ENCODE peak calls at places on chromosomes 4 and X, in four cellular contexts. Z is GM12878, X is HepG2, E is K562. H is an unnamed sample.

GRCh38 chrX:38803609-38804480 is 2.6 kb downstream of the MID1IP1 start:
- DNase-seq in Z (no peak), X (peak; percentile 72), E (peak; percentile 79), H (peak; percentile 65)

GRCh38 chr4:83490876-83491450 is 6.1 kb upstream of the ABRAXAS1 start:
- DNase-seq in Z (no peak), X (peak; percentile 34), E (peak; percentile 76), H (peak; percentile 26)

GRCh38 chr4:38523524-38524448 is 140.2 kb upstream of the KLF3 start:
- DNase-seq in Z (peak; percentile 82), X (no peak), E (peak; percentile 55), H (no peak)

GRCh38 chr4:183300660-183301059 is 19.4 kb downstream of the CLDN22 start:
- DNase-seq in Z (no peak), X (no peak), E (no peak), H (no peak)

GRCh38 chr4:7075962-7076693 is 8.3 kb upstream of the GRPEL1 start:
- DNase-seq in Z (no peak), X (peak; percentile 52), E (no peak), H (no peak)

GRCh38 chrX:108323751-108324150 is 114.5 kb downstream of the COL4A6 start:
- DNase-seq in Z (no peak), X (no peak), E (no peak), H (no peak)

GRCh38 chr4:128653514-128654420 is 155.7 kb upstream of the JADE1 start:
- DNase-seq in Z (no peak), X (no peak), E (no peak), H (no peak)

GRCh38 chrX:65871671-65872311 is 168.1 kb downstream of the VSIG4 start:
- DNase-seq in Z (peak; percentile 50), X (peak; percentile 41), E (peak; percentile 29), H (no peak)

GRCh38 chrX:16386126-16386525 is 218.8 kb downstream of the MAGEB17 start:
- DNase-seq in Z (no peak), X (no peak), E (no peak), H (no peak)

DNA sequence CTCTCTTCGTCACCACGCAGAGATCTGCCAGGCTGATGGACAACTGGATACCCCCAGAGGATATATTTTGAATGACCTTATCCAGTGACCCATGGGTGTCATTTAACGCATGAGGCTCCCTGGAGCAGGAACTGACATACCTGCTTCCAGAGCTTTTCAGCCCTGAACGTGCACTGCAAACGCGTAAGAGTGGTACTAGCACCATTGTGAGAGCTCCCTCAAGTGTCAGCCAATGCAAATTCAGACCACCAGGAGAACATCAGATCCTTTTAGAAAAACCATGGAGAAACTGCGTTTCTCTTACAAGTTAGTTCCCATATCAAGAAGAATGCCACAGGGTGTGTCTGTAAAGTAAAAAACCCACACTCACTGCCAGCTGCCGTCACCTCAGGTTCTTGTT is 7.3 kb downstream of the TREX2 start:
- DNase-seq in Z (no peak), X (peak; percentile 20), E (no peak), H (peak; percentile 60)
- TF ChIP-seq FOXM1 in Z (no peak), X (no peak), E (no peak), H (no peak)

GRCh38 chr4:130214268-130214667 is 1118.3 kb downstream of the C4orf33 start:
- DNase-seq in Z (no peak), X (no peak), E (no peak), H (no peak)

DNA sequence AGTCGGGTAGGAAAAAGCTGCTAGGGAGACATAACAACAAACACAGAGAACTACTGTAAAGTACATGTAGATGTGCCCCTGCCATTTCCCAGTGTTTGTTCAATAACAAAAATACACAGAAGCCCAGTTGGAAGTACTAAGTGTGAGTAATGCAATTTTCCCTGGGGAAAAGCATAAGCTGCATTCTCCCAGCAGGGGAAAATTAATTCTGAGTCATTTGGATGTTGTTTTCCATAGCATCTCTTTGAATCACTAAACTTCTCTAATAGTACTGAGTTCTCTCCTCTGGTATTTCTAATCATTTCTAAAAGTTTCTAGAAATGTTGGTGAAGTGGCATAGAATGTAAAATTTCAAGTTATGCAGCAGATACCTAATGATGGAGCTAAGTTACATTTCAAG is 1114.9 kb downstream of the C4orf33 start:
- DNase-seq in Z (no peak), X (no peak), E (no peak), H (peak; percentile 7)
- TF ChIP-seq FOXK2 in Z (no peak), X (no peak), E (no peak), H (no peak)

GRCh38 chr4:142875117-142875516 is 29.0 kb upstream of the INPP4B start:
- DNase-seq in Z (no peak), X (peak; percentile 19), E (no peak), H (no peak)

DNA sequence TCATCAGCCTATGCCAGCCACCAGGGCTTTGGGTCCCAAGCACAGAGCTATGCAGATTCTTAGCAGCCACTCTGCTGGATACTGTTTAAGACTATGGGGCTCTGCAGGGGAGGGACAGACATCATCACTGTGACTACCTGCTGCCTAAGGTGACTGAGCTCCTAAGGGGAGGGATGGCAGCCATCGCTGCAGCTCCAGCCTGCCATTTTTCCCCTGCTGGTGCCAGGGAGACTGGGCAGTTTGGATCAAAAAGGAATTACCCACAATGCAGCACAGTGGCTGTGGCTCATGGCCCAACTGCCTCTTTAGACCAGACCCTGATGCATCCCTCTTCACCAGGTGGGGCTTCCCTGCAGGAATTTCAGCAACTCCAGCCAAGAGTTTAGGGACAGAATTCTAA is 28.6 kb upstream of the INPP4B start:
- DNase-seq in Z (no peak), X (no peak), E (no peak), H (no peak)
- TF ChIP-seq FOXM1 in Z (no peak), X (no peak), E (no peak), H (no peak)

GRCh38 chrX:80807606-80808159 is 2.0 kb downstream of the BRWD3 start:
- DNase-seq in Z (no peak), X (no peak), E (peak; percentile 7), H (peak; percentile 67)

GRCh38 chrX:80810365-80810978 is 795 bp upstream of the BRWD3 start:
- DNase-seq in Z (no peak), X (no peak), E (peak; percentile 3), H (no peak)

GRCh38 chrX:80808854-80809493 is 703 bp downstream of the BRWD3 start:
- DNase-seq in Z (no peak), X (no peak), E (no peak), H (no peak)

GRCh38 chrX:80806557-80806956 is 3.1 kb downstream of the BRWD3 start:
- DNase-seq in Z (no peak), X (no peak), E (no peak), H (no peak)

DNA sequence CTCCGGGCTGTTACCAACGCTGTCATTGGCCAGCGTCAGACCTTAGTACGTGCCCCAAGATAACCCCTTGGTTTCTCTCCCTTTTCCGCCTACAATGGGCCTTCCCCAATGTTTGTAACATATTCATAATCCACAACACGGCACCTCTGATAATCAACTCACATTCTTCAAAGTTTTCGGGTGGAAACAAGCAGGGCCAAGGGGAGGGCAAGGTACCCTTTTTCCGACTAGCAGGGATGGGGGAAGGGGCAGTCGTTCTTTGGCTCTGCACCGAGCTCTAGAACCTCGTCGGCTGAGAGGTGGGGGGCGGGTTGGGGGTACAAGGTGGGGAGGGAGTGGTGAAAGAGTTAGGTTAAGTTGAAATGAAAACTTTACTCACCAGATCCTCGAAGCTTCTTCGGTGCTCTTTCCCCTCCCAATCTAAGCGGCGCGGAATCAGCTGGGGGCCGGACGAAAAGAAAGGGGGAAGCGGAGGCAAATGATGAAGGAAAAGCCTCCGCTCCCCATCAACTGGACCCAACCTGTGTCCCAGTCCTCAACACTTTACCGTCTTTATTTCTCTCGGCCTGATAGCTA is 1.4 kb downstream of the BRWD3 start:
- DNase-seq in Z (peak; percentile 72), X (peak; percentile 61), E (peak; percentile 75), H (peak; percentile 9)
- TF ChIP-seq FOXK2 in Z (no peak), X (no peak), E (no peak), H (no peak)

DNA sequence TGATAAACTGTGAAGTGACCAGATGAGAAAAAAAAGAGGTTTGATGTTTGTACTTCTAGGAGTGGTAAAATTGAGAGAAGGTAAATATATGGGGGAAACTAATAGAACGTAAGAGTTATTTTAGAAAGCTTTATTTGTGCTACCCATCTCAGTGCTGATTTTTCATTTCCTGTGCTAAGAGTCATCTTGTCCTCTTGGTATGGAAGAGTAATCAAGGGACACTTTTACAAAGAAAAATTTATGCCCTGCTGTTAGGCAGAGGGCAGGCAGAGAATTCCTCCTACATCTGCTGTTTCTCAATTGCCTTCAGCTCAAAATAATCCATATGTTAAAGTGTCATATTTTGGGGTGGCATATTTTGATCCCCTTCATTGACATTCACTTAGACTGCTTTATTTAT is 49.6 kb upstream of the BMP2K start:
- DNase-seq in Z (no peak), X (no peak), E (no peak), H (no peak)
- TF ChIP-seq FOXM1 in Z (no peak), X (no peak), E (no peak), H (no peak)

GRCh38 chrX:125378205-125378604 is 58.5 kb downstream of the TEX13C start:
- DNase-seq in Z (no peak), X (no peak), E (no peak), H (no peak)
- TF ChIP-seq FOXK2 in Z (no peak), X (no peak), E (no peak), H (no peak)

GRCh38 chrX:135191838-135192237 is 20.6 kb upstream of the CT55 start:
- DNase-seq in Z (no peak), X (no peak), E (no peak), H (no peak)

DNA sequence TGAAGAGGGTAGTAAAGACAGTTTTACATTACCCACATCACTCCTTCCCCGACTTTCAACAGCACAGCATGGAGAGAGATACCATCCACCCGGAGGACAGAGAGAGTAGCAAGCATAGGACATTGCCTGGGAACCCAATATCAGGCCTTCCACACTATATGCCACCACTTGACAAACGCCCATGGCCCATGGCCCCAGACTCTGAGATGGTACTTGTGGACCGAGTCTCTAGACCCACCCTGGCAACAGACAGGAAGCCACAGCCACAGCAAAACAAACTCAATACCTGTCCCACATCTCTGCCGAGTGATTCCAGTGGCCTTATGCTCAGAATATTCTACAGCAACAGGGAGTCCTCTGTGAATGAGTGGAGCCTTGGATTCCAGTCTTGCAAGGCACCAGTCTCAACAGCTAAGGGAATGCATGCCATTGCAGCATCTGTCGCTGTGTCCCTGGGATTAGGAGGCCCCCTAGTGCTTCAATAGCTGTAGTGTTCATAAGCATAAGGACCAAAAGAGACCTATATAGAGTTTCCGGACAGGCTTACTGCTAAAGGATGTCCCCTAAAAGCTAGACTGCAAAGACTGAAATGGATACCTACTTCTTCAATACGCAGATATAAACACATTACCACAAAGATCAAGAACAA is 14.7 kb upstream of the CT55 start:
- DNase-seq in Z (peak; percentile 11), X (peak; percentile 36), E (peak; percentile 41), H (peak; percentile 75)
- TF ChIP-seq FOXM1 in Z (no peak), X (no peak), E (no peak), H (no peak)

GRCh38 chrX:69314436-69315348 is 149.4 kb upstream of the PJA1 start:
- DNase-seq in Z (no peak), X (no peak), E (no peak), H (no peak)
- TF ChIP-seq FOXK2 in Z (no peak), X (no peak), E (no peak), H (no peak)

H was measured in HEK293T.